ENCODE peak calls at places on chromosome 19, in ten cellular contexts. K, E, F, X, R, O, J, P, G and U are unnamed samples.

GRCh38 chr19:46428278-46429141 is at the start of gene PNMA8C:
- DNase-seq in K (no peak), G (peak), O (peak), P (no peak), F (peak), X (no peak), J (no peak), R (peak), E (peak), U (peak)

GRCh38 chr19:10074153-10074552 is 12.0 kb upstream of the SHFL start:
- DNase-seq in P (peak), J (no peak), G (no peak), R (peak), K (no peak), O (no peak), E (peak), F (no peak), X (no peak), U (no peak)

GRCh38 chr19:41892173-41892902 is 9.4 kb downstream of the ARHGEF1 start:
- DNase-seq in X (no peak), O (no peak), E (no peak), J (no peak), K (no peak), G (no peak), F (no peak), P (no peak), R (no peak), U (no peak)

GRCh38 chr19:10452726-10453620 is 32.6 kb downstream of the PDE4A start:
- DNase-seq in R (no peak), G (no peak), E (no peak), J (no peak), O (peak), K (no peak), F (no peak), X (no peak), P (no peak), U (no peak)

GRCh38 chr19:49387936-49388372 is at the start of gene KASH5:
- DNase-seq in G (peak), R (no peak), J (no peak), E (peak), P (peak), O (peak), K (peak), X (peak), F (no peak), U (peak)

GRCh38 chr19:48395170-48395455 is 1.6 kb downstream of the GRIN2D start:
- DNase-seq in X (no peak), R (no peak), O (no peak), J (no peak), K (no peak), E (no peak), F (no peak), G (no peak), P (no peak), U (no peak)

GRCh38 chr19:7705387-7706187 is 3.7 kb upstream of the FCER2 start:
- DNase-seq in K (no peak), R (no peak), X (no peak), F (no peak), P (no peak), O (no peak), G (peak), J (no peak), E (peak), U (peak)

GRCh38 chr19:1214862-1215731 is 9.5 kb downstream of the STK11 start:
- DNase-seq in R (no peak), J (no peak), P (no peak), G (peak), F (no peak), O (peak), K (no peak), E (no peak), X (no peak), U (no peak)

GRCh38 chr19:1767464-1767933 is 14.2 kb downstream of the ONECUT3 start:
- DNase-seq in K (peak), G (no peak), J (no peak), X (no peak), R (peak), P (peak), F (no peak), E (peak), O (no peak), U (peak)

GRCh38 chr19:15913384-15913783 is 15.5 kb upstream of the CYP4F2 start:
- DNase-seq in K (no peak), F (no peak), X (no peak), P (no peak), G (no peak), J (no peak), E (no peak), R (no peak), O (no peak), U (no peak)

GRCh38 chr19:17797397-17798201 is 2.7 kb downstream of the B3GNT3 start:
- DNase-seq in E (no peak), R (peak), X (peak), F (no peak), K (peak), G (no peak), J (no peak), O (no peak), P (peak), U (peak)

GRCh38 chr19:58409010-58409790 is 751 bp downstream of the ZNF584 start:
- DNase-seq in E (no peak), X (no peak), K (no peak), J (no peak), R (peak), O (peak), P (peak), G (peak), F (peak), U (no peak)